ENCODE peak calls at places on chromosomes 13 and 19, in five cellular contexts. J is CD8-positive, alpha-beta T cell; R is A549; P is transverse colon; A is vagina. S is an unnamed sample.

GRCh38 chr19:2514981-2515518 is 39.1 kb downstream of the GADD45B start:
- DNase-seq in J (no peak), R (no peak), P (no peak), A (no peak), S (no peak)

GRCh38 chr13:35025314-35025713 is 83.2 kb downstream of the NBEA start:
- DNase-seq in J (no peak), R (no peak), P (no peak), A (no peak), S (no peak)

GRCh38 chr13:98544105-98544710 is 32.7 kb downstream of the STK24 start:
- DNase-seq in J (no peak), R (no peak), P (no peak), A (no peak), S (no peak)

GRCh38 chr13:110442946-110443632 is 118.4 kb downstream of the RAB20 start:
- DNase-seq in J (no peak), R (no peak), P (no peak), A (no peak), S (no peak)

GRCh38 chr19:35753634-35754364 is 3.0 kb downstream of the HSPB6 start:
- DNase-seq in J (no peak), R (no peak), P (peak; percentile 9), A (no peak), S (no peak)

GRCh38 chr13:114296902-114297301 is 15.5 kb downstream of the UPF3A start:
- DNase-seq in J (no peak), R (no peak), P (no peak), A (no peak), S (no peak)

GRCh38 chr13:27607125-27607524 is 13.2 kb downstream of the LNX2 start:
- DNase-seq in J (no peak), R (no peak), P (peak; percentile 23), A (no peak), S (no peak)

GRCh38 chr13:113874177-113874576 is 10.3 kb upstream of the GAS6 start:
- DNase-seq in J (peak; percentile 43), R (no peak), P (no peak), A (peak; percentile 49), S (no peak)

GRCh38 chr13:102317593-102317992 is 84.3 kb downstream of the FGF14 start:
- DNase-seq in J (no peak), R (no peak), P (peak; percentile 47), A (no peak), S (no peak)

GRCh38 chr19:31339405-31339804 is 9.8 kb downstream of the TSHZ3 start:
- DNase-seq in J (no peak), R (no peak), P (no peak), A (no peak), S (no peak)

GRCh38 chr13:100396771-100397170 is 191.8 kb downstream of the GGACT start:
- DNase-seq in J (no peak), R (no peak), P (no peak), A (no peak), S (no peak)

GRCh38 chr19:37988758-37989635 is 82.0 kb downstream of the SIPA1L3 start:
- DNase-seq in J (no peak), R (no peak), P (no peak), A (no peak), S (no peak)

GRCh38 chr13:48808689-48809088 is 155.0 kb downstream of the CYSLTR2 start:
- DNase-seq in J (no peak), R (no peak), P (no peak), A (no peak), S (no peak)

GRCh38 chr19:40567750-40568494 is 8.8 kb upstream of the SHKBP1 start:
- DNase-seq in J (no peak), R (no peak), P (no peak), A (no peak), S (no peak)

GRCh38 chr13:110379905-110380341 is 72.8 kb downstream of the COL4A2 start:
- DNase-seq in J (no peak), R (no peak), P (no peak), A (no peak), S (no peak)

GRCh38 chr13:76148926-76149325 is 512.8 kb downstream of the LMO7 start:
- DNase-seq in J (no peak), R (no peak), P (no peak), A (no peak), S (no peak)

GRCh38 chr19:17160908-17161307 is 54.2 kb upstream of the USE1 start:
- DNase-seq in J (peak; percentile 51), R (no peak), P (no peak), A (no peak), S (no peak)

GRCh38 chr19:19835560-19836038 is 14.0 kb upstream of the ZNF506 start:
- DNase-seq in J (no peak), R (no peak), P (no peak), A (no peak), S (no peak)

GRCh38 chr19:34393629-34394028 is 10.6 kb upstream of the PDCD2L start:
- DNase-seq in J (no peak), R (no peak), P (no peak), A (no peak), S (no peak)

GRCh38 chr13:98416408-98416807 is 160.5 kb downstream of the STK24 start:
- DNase-seq in J (no peak), R (no peak), P (peak; percentile 76), A (no peak), S (no peak)

GRCh38 chr13:72141845-72142470 is 275.0 kb upstream of the DACH1 start:
- DNase-seq in J (no peak), R (no peak), P (no peak), A (no peak), S (no peak)

GRCh38 chr13:43664700-43665191 is 122.0 kb downstream of the ENOX1 start:
- DNase-seq in J (no peak), R (no peak), P (peak; percentile 35), A (no peak), S (no peak)

GRCh38 chr13:23506821-23507210 is 63.4 kb upstream of the TNFRSF19 start:
- DNase-seq in J (no peak), R (no peak), P (no peak), A (no peak), S (no peak)

GRCh38 chr19:10419200-10419645 is 1.1 kb upstream of the PDE4A start:
- DNase-seq in J (no peak), R (no peak), P (no peak), A (no peak), S (peak; percentile 32)

GRCh38 chr19:39817888-39818561 is 15.9 kb downstream of the DYRK1B start:
- DNase-seq in J (no peak), R (no peak), P (no peak), A (no peak), S (no peak)

DNA sequence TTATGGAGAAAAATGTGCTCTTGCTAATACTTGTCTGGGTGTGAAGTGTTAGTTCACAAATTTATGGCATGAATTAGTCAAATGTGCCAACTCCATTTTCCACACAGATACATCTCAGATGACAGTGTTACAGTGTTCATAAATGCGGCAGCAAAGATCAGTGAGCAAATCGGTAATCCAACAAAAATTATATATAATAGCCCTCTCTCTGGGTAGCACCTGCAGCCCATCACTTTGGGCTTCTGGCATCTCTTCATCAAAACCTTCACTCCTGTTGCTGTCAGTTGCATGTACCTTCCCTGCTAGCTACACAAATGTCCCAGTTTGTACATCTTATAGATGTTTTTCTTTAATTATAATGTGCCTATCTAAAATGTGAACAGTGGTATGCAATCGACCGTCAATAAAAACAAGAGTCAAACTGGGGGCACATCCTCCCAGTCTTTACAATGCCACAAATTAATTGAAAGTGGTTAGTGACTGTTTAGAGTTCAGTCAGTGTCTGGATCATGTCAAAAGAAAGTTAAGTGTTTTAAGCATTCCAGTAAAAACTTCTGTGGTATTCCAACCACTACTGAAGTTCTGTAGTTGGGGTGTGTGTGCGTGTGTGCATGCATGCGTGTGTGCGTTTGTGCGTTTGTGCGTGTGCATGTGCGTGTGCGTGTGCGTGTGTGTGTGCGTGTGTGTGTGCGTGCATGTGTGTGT is 448.9 kb downstream of the DCT start:
- DNase-seq in J (no peak), R (no peak), P (no peak), A (no peak), S (no peak)
- H3K27ac ChIP-seq in J (no peak overlapping the region), R (no peak overlapping the region), P (no peak overlapping the region), A (no peak overlapping the region), S (no peak overlapping the region)

GRCh38 chr19:3660493-3661219 is 34.1 kb upstream of the CACTIN start:
- DNase-seq in J (no peak), R (no peak), P (no peak), A (no peak), S (no peak)
- H3K27ac ChIP-seq in J (no peak overlapping the region), R (no peak overlapping the region), P (no peak overlapping the region), A (no peak overlapping the region), S (no peak overlapping the region)

DNA sequence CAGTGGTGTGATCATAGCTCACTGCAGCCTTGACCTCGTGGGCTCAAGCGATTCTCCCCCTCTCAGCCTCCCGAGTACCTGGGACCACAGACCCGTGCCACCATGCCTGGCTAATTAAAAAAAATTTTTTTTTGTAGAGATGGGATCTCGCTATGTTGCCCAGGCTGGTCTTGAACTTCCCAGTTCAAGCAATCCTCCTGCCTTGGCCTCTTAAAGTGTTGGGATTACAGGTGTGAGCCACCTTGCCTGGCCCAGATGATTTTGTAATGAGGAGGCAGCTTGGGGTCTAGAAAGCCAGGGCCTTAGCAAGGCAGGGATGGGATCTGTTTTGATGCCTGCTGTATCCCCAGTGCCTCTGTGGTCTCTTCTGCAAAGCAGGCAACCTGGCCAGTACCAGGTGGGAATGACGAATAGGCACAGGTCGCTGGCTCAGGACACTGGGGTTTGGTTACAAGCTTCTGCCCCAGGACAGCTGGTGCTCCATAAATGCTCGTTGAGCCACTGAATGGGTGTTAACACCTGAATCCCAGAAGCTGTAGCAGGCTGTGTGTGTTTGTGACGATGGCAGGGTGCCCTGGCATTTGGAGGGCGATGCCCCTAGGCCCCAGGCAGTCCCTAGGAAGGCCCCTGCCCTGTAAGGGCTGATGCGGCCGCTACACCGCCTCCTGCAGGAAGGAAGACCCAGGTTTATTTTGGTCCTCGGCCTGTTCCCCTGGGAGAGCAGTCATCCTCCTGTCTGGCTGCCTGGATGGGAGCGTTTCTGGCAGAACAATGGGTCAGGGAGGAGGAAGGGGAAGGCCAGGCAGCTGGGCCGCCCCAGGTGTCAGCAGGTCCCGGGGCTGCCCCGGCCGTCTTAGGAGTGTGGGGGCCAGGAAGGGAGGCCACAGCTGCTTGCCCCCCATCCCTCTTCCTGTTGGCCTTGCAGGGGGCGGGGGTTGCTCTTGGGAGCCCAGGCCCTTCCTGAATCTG is 8.6 kb downstream of the TNFAIP8L1 start:
- DNase-seq in J (no peak), R (no peak), P (no peak), A (no peak), S (no peak)
- H3K27ac ChIP-seq in J (no peak overlapping the region), R (no peak overlapping the region), P (peak overlapping the region; percentile 89), A (no peak overlapping the region), S (no peak overlapping the region)

DNA sequence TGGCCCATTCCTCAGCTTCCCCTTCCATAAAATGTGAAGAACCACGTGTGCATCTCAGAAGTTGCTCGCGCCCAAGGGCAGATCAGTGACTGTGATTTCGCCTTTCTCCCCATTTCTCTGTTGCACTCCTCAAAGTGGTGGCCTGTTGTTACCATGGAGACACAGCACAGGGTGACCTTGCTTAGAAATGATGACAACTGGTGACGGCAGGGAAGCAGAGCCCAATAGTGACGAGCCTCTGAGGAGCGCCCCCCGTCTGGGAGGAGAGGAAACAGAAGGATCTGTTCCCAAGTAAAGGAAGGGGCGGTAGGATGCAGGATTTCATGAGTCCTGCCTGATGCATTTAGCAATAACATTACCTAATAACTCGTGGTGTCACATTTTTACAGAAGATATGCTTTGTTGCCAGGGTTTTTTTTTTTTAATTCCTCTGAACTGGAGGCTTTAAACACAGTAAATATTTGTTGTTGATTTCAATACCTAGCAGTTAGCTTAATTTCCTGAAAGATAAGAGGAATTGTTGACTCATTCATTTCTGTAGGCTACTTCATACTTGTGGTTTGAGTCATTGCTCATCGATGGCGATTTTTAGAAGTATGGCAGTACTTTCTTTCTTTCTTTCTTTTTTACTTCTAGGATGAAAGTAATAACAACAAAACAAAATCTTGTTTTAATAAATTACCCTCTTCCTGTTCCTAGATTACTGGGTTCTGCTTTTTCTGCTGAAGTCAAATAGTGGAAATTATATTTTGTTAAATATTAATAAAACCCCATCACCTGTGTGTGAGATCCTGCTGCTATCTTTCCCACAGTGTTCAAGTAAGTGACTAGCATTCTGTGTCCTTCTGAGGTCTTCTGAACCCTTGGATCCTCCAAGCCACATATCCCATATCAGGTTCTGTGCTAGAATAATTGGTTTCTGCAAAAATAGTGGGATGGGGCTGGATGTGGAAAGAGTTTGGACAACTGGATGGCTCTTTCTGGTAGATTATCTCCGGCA is 36.0 kb downstream of the MBNL2 start:
- DNase-seq in J (no peak), R (peak; percentile 85), P (no peak), A (no peak), S (no peak)
- H3K27ac ChIP-seq in J (no peak overlapping the region), R (peak overlapping the region; percentile 100), P (peak overlapping the region; percentile 75), A (peak overlapping the region; percentile 78), S (peak overlapping the region; percentile 8)